ENCODE peak calls at places on chromosomes 5 and 9, in four cellular contexts. Z, X, G and E are unnamed samples.

GRCh38 chr9:79447308-79447605 is 124.5 kb upstream of the TLE4 start:
- DNase-seq in Z (no peak), X (no peak), G (no peak), E (no peak)

GRCh38 chr5:147906326-147907095 is at the start of gene C5orf46:
- DNase-seq in X (no peak), Z (no peak), G (no peak), E (no peak)

GRCh38 chr9:36572515-36573418 is at the start of gene MELK:
- DNase-seq in X (peak), Z (peak), G (peak), E (peak)

GRCh38 chr5:167786871-167787568 is 504.4 kb upstream of the WWC1 start:
- DNase-seq in Z (no peak), X (no peak), G (no peak), E (no peak)

GRCh38 chr9:32928145-32928763 is 73.2 kb downstream of the APTX start:
- DNase-seq in Z (no peak), X (no peak), G (no peak), E (no peak)

GRCh38 chr5:52988335-52989024 is 672 bp upstream of the ITGA2 start:
- DNase-seq in G (peak), X (no peak), Z (no peak), E (no peak)

GRCh38 chr5:124745367-124746251 is 830 bp downstream of the ZNF608 start:
- DNase-seq in Z (no peak), G (no peak), X (no peak), E (no peak)

GRCh38 chr5:72598461-72599433 is 91.5 kb upstream of the ZNF366 start:
- DNase-seq in X (no peak), G (no peak), Z (no peak), E (no peak)

GRCh38 chr9:118643118-118643517 is 726.1 kb downstream of the BRINP1 start:
- DNase-seq in Z (no peak), X (no peak), G (no peak), E (peak)

GRCh38 chr5:89282038-89282831 is 399.3 kb upstream of the MEF2C start:
- DNase-seq in G (no peak), X (no peak), Z (no peak), E (no peak)

GRCh38 chr5:89286320-89286719 is 403.3 kb upstream of the MEF2C start:
- DNase-seq in G (no peak), Z (no peak), X (no peak), E (no peak)

GRCh38 chr5:89281211-89281610 is 398.2 kb upstream of the MEF2C start:
- DNase-seq in X (no peak), G (no peak), Z (no peak), E (no peak)

GRCh38 chr5:89282832-89283510 is 400.0 kb upstream of the MEF2C start:
- DNase-seq in Z (no peak), G (no peak), X (no peak), E (no peak)

DNA sequence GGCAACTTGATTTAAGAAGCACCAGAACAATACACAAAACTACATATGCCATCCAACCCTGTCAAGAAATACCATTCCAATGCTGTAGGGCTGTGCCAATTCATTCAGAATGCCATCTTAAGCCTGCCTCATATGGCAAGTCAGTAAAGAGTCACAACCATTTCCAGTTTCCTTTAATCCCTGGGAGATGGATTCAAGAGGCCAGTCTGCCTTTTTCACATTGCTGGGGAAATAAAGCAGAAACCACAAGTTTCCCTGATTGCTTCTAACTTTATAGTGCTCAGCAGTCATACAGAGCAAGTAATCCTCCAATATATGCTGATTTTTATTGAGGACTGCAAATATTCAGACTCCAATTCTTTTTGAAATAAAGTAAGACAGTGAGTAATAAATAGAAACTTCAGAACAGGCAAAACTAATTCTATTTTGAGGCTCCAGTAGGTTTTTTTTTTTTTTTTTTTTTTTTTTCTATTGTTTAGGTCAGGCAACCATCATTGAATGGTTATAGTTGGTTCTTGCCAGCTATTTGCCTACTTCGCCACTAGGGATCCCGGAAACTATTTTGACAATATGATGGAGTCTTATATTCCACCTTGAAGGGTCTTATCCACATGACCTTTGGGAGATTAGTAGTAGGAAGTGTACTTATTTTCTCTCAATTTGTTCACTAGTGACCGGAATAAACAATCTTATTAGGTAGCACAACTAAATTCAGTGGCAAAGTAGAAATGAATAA is 400.9 kb upstream of the MEF2C start:
- DNase-seq in Z (no peak), G (no peak), X (no peak), E (no peak)
- TF ChIP-seq CTCF in Z (no peak), G (no peak), X (no peak), E (peak)

DNA sequence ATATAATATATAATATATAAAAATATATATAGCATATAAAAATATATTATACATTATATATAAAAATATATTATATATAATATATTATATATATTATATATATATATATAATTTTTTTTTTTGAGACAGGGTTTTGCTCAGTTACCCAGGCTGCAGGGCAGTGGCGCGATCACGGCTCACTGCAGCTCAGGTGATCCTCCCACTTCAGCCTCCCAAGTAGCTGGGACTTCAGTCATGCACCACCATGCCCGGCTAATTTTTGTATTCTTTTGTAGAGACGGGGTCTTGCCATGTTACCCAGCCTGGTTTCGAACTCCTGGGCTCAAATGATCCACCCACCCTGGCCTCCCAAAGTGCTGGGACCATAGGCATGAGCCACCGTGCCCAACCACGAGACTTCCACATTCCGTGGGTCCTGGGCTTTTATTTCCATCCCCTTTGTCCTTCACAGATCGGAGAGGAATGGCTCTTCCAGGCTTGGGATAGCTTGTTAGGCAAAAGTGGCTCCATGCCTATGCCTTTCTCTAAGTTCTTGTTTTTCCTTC is 62.0 kb upstream of the IER5L start:
- DNase-seq in Z (no peak), G (no peak), X (no peak), E (no peak)
- TF ChIP-seq CTCF in Z (no peak), G (no peak), X (no peak), E (no peak)

GRCh38 chr5:88610586-88610985 is 272.4 kb downstream of the MEF2C start:
- DNase-seq in Z (no peak), X (no peak), G (no peak), E (no peak)

GRCh38 chr5:88602584-88602983 is 280.4 kb downstream of the MEF2C start:
- DNase-seq in G (peak), X (no peak), Z (no peak), E (no peak)

GRCh38 chr5:88607492-88607891 is 275.5 kb downstream of the MEF2C start:
- DNase-seq in G (no peak), X (no peak), Z (no peak), E (no peak)

GRCh38 chr5:88606173-88606572 is 276.8 kb downstream of the MEF2C start:
- DNase-seq in G (no peak), Z (no peak), X (no peak), E (no peak)

DNA sequence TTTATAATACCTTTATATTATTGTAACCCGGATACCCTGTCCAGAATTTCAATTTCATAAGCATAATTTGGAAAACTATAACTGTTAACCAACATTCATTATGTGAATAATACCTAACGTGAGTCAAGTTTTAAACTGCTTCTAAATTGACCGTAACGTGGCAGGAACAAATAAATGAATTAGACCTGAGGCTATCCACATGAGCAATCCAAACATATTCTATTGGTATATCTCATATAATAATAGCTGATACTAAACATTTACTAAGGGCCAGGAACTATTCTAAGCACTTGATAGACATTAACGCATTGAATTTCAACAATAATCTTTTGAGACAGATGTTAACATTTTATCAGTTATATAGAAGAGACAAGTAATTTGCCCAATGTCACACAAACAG is 276.4 kb downstream of the MEF2C start:
- DNase-seq in X (no peak), Z (no peak), G (no peak), E (no peak)
- TF ChIP-seq CTCF in X (no peak), Z (no peak), G (no peak), E (no peak)

DNA sequence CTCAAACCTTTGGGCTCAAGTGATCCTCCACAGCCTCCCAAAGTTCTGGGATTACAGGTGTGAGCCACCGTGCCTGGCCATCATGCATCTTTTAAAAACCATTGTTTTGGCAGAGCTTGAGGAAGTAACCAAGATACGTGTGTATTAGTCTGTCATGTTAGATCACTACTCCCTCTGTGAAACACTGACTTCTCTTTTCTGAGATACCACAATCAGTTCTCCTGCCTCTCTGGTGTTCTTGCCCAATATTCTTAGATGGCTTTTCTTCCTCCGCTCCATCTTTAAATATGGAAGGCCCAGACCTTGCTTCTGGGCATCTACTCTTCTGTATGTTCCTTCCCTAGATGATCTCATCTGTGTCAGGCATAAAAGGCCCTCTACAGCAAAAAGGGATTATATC is 14.2 kb upstream of the CCNB1 start:
- DNase-seq in Z (no peak), X (no peak), G (no peak), E (no peak)
- TF ChIP-seq CTCF in Z (no peak), X (no peak), G (no peak), E (no peak)